ENCODE peak calls at places on chromosomes 6 and 20, in ten cellular contexts. R is BE2C, H is left ventricle myocardium inferior, S is endothelial cell, O is choroid plexus epithelial cell, J is right lobe of liver, W is BJ, A is left lung, V is astrocyte of the cerebellum, I is uterus. N is an unnamed sample.

GRCh38 chr6:126797981-126798380 is 320.5 kb upstream of the RSPO3 start:
- DNase-seq in R (no peak), I (no peak), S (no peak), O (peak), W (no peak), H (no peak), A (no peak), J (no peak), V (no peak), N (no peak)

GRCh38 chr6:32173051-32173727 is 2.7 kb downstream of the AGPAT1 start:
- DNase-seq in V (no peak), H (no peak), A (no peak), R (no peak), O (no peak), J (no peak), W (no peak), I (no peak), S (no peak), N (no peak)

GRCh38 chr20:36064661-36065426 is 89.7 kb upstream of the EPB41L1 start:
- DNase-seq in I (peak), W (peak), R (peak), V (peak), A (peak), S (peak), J (peak), H (peak), O (peak), N (peak)

GRCh38 chr20:44730441-44730840 is 15.2 kb upstream of the KCNK15 start:
- DNase-seq in A (no peak), R (no peak), V (peak), S (no peak), J (no peak), O (peak), H (peak), I (no peak), W (peak), N (no peak)

GRCh38 chr20:35344354-35344837 is 52.2 kb upstream of the FAM83C start:
- DNase-seq in R (peak), W (no peak), S (no peak), I (peak), V (peak), A (no peak), O (peak), J (peak), H (peak), N (no peak)

GRCh38 chr6:116616757-116617093 is 446 bp downstream of the RSPH4A start:
- DNase-seq in I (no peak), H (no peak), R (peak), W (no peak), J (peak), A (no peak), V (no peak), S (peak), O (no peak), N (no peak)

GRCh38 chr20:24100370-24101011 is 111.9 kb upstream of the GGTLC1 start:
- DNase-seq in A (no peak), R (peak), O (peak), W (no peak), J (peak), V (peak), I (peak), S (peak), H (peak), N (peak)

GRCh38 chr6:108156180-108156937 is 9.5 kb upstream of the NR2E1 start:
- DNase-seq in R (no peak), S (peak), W (no peak), H (no peak), I (no peak), O (no peak), V (no peak), J (no peak), A (no peak), N (no peak)

GRCh38 chr20:54257090-54257816 is 49.4 kb downstream of the PFDN4 start:
- DNase-seq in A (no peak), I (peak), O (peak), V (peak), W (peak), S (no peak), H (no peak), J (no peak), R (no peak), N (no peak)

GRCh38 chr6:63556369-63556768 is 15.9 kb upstream of the LOC128125822 start:
- DNase-seq in H (no peak), V (no peak), A (no peak), R (no peak), O (no peak), W (no peak), J (no peak), S (no peak), I (no peak), N (no peak)

GRCh38 chr6:162753775-162754174 is 26.0 kb downstream of the PACRG start:
- DNase-seq in I (no peak), W (no peak), R (no peak), V (no peak), O (no peak), A (no peak), H (no peak), S (no peak), J (no peak), N (no peak)

GRCh38 chr6:18323935-18324707 is 59.8 kb upstream of the DEK start:
- DNase-seq in H (no peak), A (no peak), J (no peak), I (no peak), R (peak), V (no peak), S (peak), W (no peak), O (peak), N (no peak)

GRCh38 chr20:32111763-32112162 is 2.2 kb downstream of the TM9SF4 start:
- DNase-seq in I (no peak), W (no peak), R (no peak), V (no peak), H (no peak), O (no peak), S (no peak), A (no peak), J (no peak), N (peak)

GRCh38 chr20:18388860-18389259 is 78.0 kb downstream of the DZANK1 start:
- DNase-seq in J (no peak), O (peak), I (no peak), A (no peak), R (no peak), H (no peak), W (no peak), S (no peak), V (peak), N (no peak)

GRCh38 chr6:45132059-45132458 is 196.1 kb upstream of the RUNX2 start:
- DNase-seq in W (no peak), V (no peak), I (no peak), J (no peak), O (peak), H (no peak), S (no peak), A (no peak), R (no peak), N (no peak)

GRCh38 chr6:36196049-36196879 is at the start of gene BRPF3:
- DNase-seq in V (peak), I (peak), H (peak), R (peak), W (no peak), J (peak), S (peak), A (peak), O (peak), N (peak)

GRCh38 chr6:2744206-2744771 is 6.4 kb downstream of the MYLK4 start:
- DNase-seq in S (no peak), W (no peak), O (peak), R (no peak), H (peak), V (no peak), J (peak), I (no peak), A (no peak), N (no peak)
- TF ChIP-seq CTCF in S (no peak), W (peak), O (peak), R (peak), H (no peak), V (peak), J (peak), I (no peak), A (no peak), N (no peak)

GRCh38 chr20:2804041-2804828 is 3.8 kb upstream of the CPXM1 start:
- DNase-seq in H (no peak), V (no peak), O (no peak), W (no peak), I (no peak), S (no peak), A (no peak), J (no peak), R (no peak), N (peak)
- TF ChIP-seq CTCF in H (no peak), V (no peak), O (no peak), W (no peak), I (no peak), S (no peak), A (no peak), J (no peak), R (no peak), N (no peak)

DNA sequence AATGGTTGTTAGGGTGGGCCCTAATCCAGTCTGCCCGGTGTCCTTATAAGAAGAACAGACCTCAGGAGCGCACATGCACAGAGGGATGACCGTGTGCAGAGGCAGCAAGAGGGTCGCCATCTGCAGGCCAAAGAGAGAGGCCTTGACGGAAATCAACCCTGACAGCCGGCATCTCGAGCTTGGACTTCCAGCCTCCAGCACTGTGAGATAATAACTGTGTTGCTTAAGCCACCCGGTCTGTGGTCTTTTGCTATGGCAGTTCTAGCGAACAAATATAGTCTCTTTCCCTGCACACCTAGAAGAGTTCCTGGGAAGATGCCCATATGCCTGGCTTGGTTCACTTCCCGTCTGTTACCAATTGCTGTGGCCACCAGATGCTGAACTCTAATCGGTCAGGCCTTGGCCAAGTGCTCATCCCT is 35.3 kb upstream of the PTGIS start:
- DNase-seq in J (no peak), W (peak), O (peak), V (no peak), H (peak), R (peak), A (no peak), I (peak), S (peak), N (no peak)
- TF ChIP-seq CTCF in J (no peak), W (peak), O (peak), V (peak), H (peak), R (peak), A (no peak), I (no peak), S (peak), N (no peak)

DNA sequence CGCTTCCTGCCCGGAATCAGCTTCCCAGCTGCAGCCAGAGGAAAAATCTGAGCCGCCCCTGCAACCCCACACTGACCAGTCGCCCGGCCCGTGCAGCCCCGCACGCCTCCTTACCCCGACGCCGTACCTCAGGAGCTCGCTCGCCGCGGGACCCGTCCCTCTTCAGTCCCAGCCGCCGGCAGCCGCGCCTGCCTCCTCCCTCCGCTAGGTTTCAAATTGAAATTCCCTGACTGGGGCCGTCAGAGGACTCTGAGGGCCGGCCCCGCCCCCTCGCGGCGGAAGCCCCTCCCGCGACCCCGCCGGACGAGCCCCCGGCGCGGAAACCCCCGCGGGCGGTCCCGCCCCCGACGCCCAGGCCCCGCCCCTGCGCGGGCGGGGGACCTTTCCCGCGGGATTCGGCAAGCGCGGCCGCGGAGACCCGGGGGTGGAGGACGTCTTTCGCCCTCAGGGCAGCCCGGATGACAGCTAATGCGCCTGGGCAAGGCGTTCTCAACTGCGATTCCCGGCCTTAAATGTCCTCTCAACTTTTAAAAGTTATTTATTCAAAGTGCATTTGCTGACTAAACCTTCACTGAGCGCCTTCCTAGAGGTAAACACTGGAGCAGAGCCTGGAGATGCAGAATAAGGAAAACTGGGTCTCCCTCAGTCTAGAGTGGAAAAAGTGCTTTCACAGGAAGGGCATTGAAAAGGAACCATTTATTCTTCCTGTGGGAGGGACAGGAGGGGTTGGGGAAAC is at the start of gene EPB41L2:
- DNase-seq in W (peak), V (peak), S (peak), O (peak), A (peak), J (peak), R (peak), H (peak), I (peak), N (peak)
- TF ChIP-seq CTCF in W (peak), V (peak), S (no peak), O (peak), A (peak), J (peak), R (no peak), H (peak), I (peak), N (no peak)

DNA sequence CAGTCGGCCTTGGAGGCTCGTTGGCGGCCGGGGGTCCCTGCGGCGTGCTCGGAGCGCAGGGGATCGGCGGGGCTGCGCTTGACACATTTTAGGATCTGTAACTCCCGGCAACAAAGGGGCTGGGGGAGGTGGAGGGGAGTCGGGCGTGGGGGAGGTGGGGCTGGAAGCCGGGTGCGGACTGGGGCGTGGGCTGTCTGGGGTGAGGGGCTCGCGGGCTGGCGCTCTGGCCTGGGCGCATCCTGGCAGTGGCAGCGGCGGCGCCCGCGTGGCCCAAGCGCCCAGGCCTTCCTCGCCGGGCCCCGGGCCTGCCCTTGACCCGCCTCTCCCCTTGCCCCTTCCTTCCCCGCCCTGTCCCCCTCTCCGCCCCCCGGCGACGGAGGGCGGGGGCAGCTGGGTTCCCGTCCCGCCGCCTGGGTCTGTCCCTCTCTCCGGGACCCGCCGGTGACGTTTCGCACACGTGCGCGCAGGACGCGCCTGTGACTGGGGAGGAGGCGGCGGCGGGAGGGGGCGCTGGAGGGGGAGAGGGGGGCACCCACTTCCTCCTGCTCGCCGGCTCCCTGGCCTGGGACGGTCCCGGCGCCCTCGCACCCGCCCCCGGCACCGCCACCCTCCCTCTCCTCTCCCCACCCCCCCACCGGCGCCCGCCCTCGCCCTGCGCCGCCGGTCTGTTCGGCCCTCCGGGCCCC is 1.5 kb downstream of the E2F3 start:
- DNase-seq in A (peak), S (peak), H (peak), W (peak), I (peak), R (peak), V (no peak), J (peak), O (peak), N (peak)
- TF ChIP-seq CTCF in A (no peak), S (no peak), H (no peak), W (no peak), I (no peak), R (no peak), V (no peak), J (no peak), O (no peak), N (no peak)

DNA sequence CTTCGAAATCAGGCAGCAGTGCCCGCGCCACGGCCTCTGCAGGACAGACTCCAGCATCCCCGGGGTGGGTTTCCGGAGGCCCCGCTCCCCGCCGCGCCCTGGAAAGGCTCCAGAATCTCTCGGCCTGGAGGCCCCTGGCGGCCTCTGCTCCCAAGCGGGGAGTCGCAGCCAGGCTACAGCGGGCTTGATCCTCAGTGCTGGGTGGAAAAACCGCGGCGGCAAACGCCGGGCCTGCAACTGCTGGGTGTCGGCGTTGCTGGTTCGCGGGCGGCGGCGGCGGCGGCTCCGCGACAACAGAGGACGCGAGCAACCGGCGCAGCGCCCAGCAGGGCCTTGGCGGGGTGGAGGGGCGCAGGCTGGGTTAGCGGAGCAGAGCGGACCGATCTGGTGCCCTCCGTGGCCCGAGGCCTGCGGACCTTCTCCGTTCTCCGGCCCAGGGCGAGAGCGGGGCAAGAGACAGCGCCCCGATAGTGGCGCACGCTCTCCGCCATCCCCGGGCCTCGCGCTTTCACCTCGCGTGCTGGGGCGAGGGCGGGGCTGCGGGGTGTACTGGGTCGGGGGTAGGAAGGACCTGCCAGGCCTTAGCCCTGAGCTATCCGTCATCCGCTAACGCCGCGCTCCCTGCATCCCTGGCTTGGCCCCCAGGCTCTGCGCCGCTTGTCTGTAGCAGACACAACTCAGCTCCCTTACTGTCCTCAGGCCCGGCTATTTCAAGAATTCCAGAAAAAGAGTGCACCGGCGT is 3.4 kb upstream of the ZNF292 start:
- DNase-seq in A (peak), O (peak), V (no peak), W (no peak), J (peak), H (peak), I (peak), S (peak), R (peak), N (peak)
- TF ChIP-seq CTCF in A (no peak), O (no peak), V (no peak), W (no peak), J (no peak), H (peak), I (no peak), S (no peak), R (no peak), N (no peak)

GRCh38 chr20:8690074-8690473 is 378.8 kb upstream of the PLCB4 start:
- DNase-seq in J (no peak), H (no peak), V (no peak), A (no peak), I (no peak), S (no peak), W (no peak), O (no peak), R (no peak), N (no peak)
- TF ChIP-seq CTCF in J (no peak), H (no peak), V (no peak), A (no peak), I (no peak), S (no peak), W (no peak), O (no peak), R (no peak), N (no peak)